ENCODE peak calls at places on chromosome 18, in ten cellular contexts. U is RPMI7951; Q is psoas muscle; K is skeletal muscle cell; G is stimulated activated CD4-positive, alpha-beta T cell treated with anti-CD3 and anti-CD28 coated beads, Interleukin-2, amount 100 ng/mL, for 48 hours; O is NCI-H748 treated with DMSO at 0.1 percent for 48 hours; I is activated CD8-positive, alpha-beta memory T cell treated with anti-CD3 and anti-CD28 coated beads for 24 hours; Z is iris pigment epithelial cell; S is NCI-H1092 treated with DMSO at 0.1 percent for 48 hours; R is ureter. B is an unnamed sample.

GRCh38 chr18:12251311-12251710 is 2.9 kb upstream of the CIDEA start:
- DNase-seq in U (no peak), Q (no peak), K (no peak), G (no peak), O (no peak), I (no peak), Z (no peak), S (no peak), R (no peak), B (no peak)

GRCh38 chr18:3180325-3180724 is 39.4 kb downstream of the MYOM1 start:
- DNase-seq in U (no peak), Q (no peak), K (no peak), G (no peak), O (no peak), I (no peak), Z (peak), S (no peak), R (no peak), B (no peak)

GRCh38 chr18:10015288-10015701 is 101.5 kb downstream of the VAPA start:
- DNase-seq in U (peak), Q (no peak), K (no peak), G (no peak), O (no peak), I (no peak), Z (peak), S (no peak), R (no peak), B (no peak)

GRCh38 chr18:6598657-6599056 is 130.9 kb upstream of the ARHGAP28 start:
- DNase-seq in U (no peak), Q (no peak), K (no peak), G (no peak), O (no peak), I (no peak), Z (no peak), S (no peak), R (no peak), B (no peak)

GRCh38 chr18:58058720-58059119 is 14.7 kb downstream of the NEDD4L start:
- DNase-seq in U (peak), Q (no peak), K (no peak), G (no peak), O (no peak), I (no peak), Z (peak), S (no peak), R (no peak), B (no peak)

GRCh38 chr18:22177496-22177866 is 8.1 kb downstream of the GATA6 start:
- DNase-seq in U (no peak), Q (no peak), K (no peak), G (no peak), O (no peak), I (no peak), Z (no peak), S (no peak), R (no peak), B (no peak)

GRCh38 chr18:39302481-39302880 is 1736.9 kb upstream of the CELF4 start:
- DNase-seq in U (no peak), Q (no peak), K (no peak), G (no peak), O (no peak), I (no peak), Z (no peak), S (no peak), R (no peak), B (no peak)

GRCh38 chr18:22822024-22822423 is 111.1 kb upstream of the RBBP8 start:
- DNase-seq in U (peak), Q (no peak), K (peak), G (no peak), O (no peak), I (no peak), Z (peak), S (no peak), R (no peak), B (peak)

B was measured in foreskin melanocyte.